ENCODE peak calls at places on chromosomes 3 and 15, in nine cellular contexts. M is fibroblast of the conjunctiva; V is activated CD4-positive, alpha-beta T cell treated with anti-CD3 and anti-CD28 coated beads, Interleukin-2, amount 50 U/mL, for 4 hours; L is OCI-LY7; Z is adipocyte; T is HT1080; H is stimulated activated CD4-positive, alpha-beta T cell treated with anti-CD3 and anti-CD28 coated beads, TNF-alpha, amount 100 ng/mL, for 4 hours; I is fibroblast of the aortic adventitia; F is AG04449. B is an unnamed sample.

GRCh38 chr3:138325990-138326389 is 3.7 kb downstream of the NME9 start:
- DNase-seq in L (no peak), M (no peak), F (no peak), Z (no peak), V (no peak), T (no peak), H (no peak), I (no peak), B (no peak)

GRCh38 chr15:25848769-25849430 is 14.2 kb downstream of the ATP10A start:
- DNase-seq in I (no peak), Z (no peak), H (no peak), V (no peak), T (no peak), F (no peak), M (no peak), L (no peak), B (no peak)

GRCh38 chr3:15064299-15064834 is 748 bp downstream of the MRPS25 start:
- DNase-seq in Z (peak), M (no peak), I (peak), T (peak), L (peak), H (no peak), F (no peak), V (no peak), B (peak)

GRCh38 chr3:154235330-154235729 is 89.0 kb downstream of the DHX36 start:
- DNase-seq in F (peak), H (no peak), T (peak), M (no peak), Z (no peak), L (no peak), I (no peak), V (no peak), B (no peak)

GRCh38 chr3:123328851-123329635 is 119.8 kb downstream of the ADCY5 start:
- DNase-seq in F (no peak), Z (peak), I (peak), H (peak), M (peak), V (peak), L (peak), T (peak), B (peak)

GRCh38 chr3:107523361-107524213 is 825 bp downstream of the BBX start:
- DNase-seq in L (peak), M (peak), Z (peak), H (peak), V (peak), I (peak), T (peak), F (no peak), B (peak)

GRCh38 chr15:85769182-85769900 is 25.4 kb downstream of the KLHL25 start:
- DNase-seq in Z (no peak), I (no peak), M (no peak), T (no peak), F (no peak), H (no peak), L (no peak), V (no peak), B (no peak)

GRCh38 chr3:55002416-55002930 is 74.6 kb upstream of the LRTM1 start:
- DNase-seq in V (no peak), L (no peak), H (no peak), I (no peak), F (no peak), M (no peak), T (no peak), Z (no peak), B (no peak)

GRCh38 chr15:78750566-78750965 is 60.7 kb downstream of the ADAMTS7 start:
- DNase-seq in V (no peak), H (no peak), Z (no peak), I (peak), L (no peak), M (no peak), F (no peak), T (no peak), B (no peak)

GRCh38 chr3:123159926-123160635 is 41.7 kb upstream of the SEC22A start:
- DNase-seq in F (no peak), H (no peak), L (no peak), Z (peak), V (no peak), I (peak), T (peak), M (no peak), B (peak)

GRCh38 chr3:125121246-125122010 is 65.6 kb upstream of the HEG1 start:
- DNase-seq in L (no peak), V (no peak), Z (no peak), M (no peak), I (no peak), H (no peak), F (no peak), T (no peak), B (no peak)

GRCh38 chr3:131728898-131729297 is 226.1 kb upstream of the MRPL3 start:
- DNase-seq in M (no peak), F (no peak), V (no peak), T (peak), L (no peak), H (no peak), Z (no peak), I (peak), B (no peak)

GRCh38 chr3:195558602-195559001 is 15.5 kb upstream of the PPP1R2 start:
- DNase-seq in V (no peak), M (peak), T (peak), F (no peak), Z (peak), H (no peak), L (peak), I (peak), B (peak)

GRCh38 chr3:17028363-17028762 is 143.6 kb downstream of the PLCL2 start:
- DNase-seq in M (no peak), F (no peak), I (no peak), L (no peak), H (no peak), T (no peak), Z (no peak), V (no peak), B (no peak)

GRCh38 chr15:65377105-65377975 is 462 bp downstream of the IGDCC3 start:
- DNase-seq in T (no peak), H (no peak), I (peak), M (no peak), L (no peak), Z (peak), F (no peak), V (no peak), B (peak)

GRCh38 chr15:42528970-42529369 is 19.6 kb downstream of the LRRC57 start:
- DNase-seq in Z (no peak), F (no peak), L (no peak), M (no peak), T (no peak), V (no peak), I (no peak), H (no peak), B (no peak)

GRCh38 chr3:112126501-112126900 is 6.5 kb downstream of the GCSAM start:
- DNase-seq in F (no peak), Z (peak), V (no peak), H (no peak), M (no peak), L (peak), T (no peak), I (peak), B (peak)

GRCh38 chr3:25169146-25169545 is 258.9 kb upstream of the RARB start:
- DNase-seq in I (no peak), F (no peak), T (no peak), H (no peak), M (no peak), Z (no peak), L (no peak), V (no peak), B (no peak)

GRCh38 chr3:118970819-118971218 is 63.8 kb downstream of the IGSF11 start:
- DNase-seq in V (no peak), H (no peak), F (no peak), L (no peak), I (no peak), T (no peak), Z (no peak), M (no peak), B (no peak)

GRCh38 chr3:158808697-158809096 is 6.8 kb downstream of the MFSD1 start:
- DNase-seq in M (no peak), T (peak), V (no peak), Z (no peak), H (no peak), I (peak), L (no peak), F (peak), B (peak)

GRCh38 chr3:126577256-126577655 is 18.5 kb upstream of the C3orf22 start:
- DNase-seq in L (no peak), F (no peak), T (no peak), M (no peak), H (no peak), V (no peak), Z (no peak), I (no peak), B (no peak)

GRCh38 chr3:143000525-143000924 is 845 bp upstream of the U2SURP start:
- DNase-seq in L (no peak), I (peak), T (peak), M (no peak), V (no peak), H (no peak), F (no peak), Z (peak), B (peak)

GRCh38 chr3:111730143-111730542 is 128.9 kb upstream of the PHLDB2 start:
- DNase-seq in F (no peak), L (no peak), M (no peak), H (no peak), Z (no peak), I (no peak), V (no peak), T (no peak), B (no peak)

GRCh38 chr3:127053026-127053425 is 70.1 kb downstream of the PLXNA1 start:
- DNase-seq in Z (no peak), L (no peak), F (no peak), V (no peak), H (no peak), M (no peak), I (no peak), T (no peak), B (no peak)

GRCh38 chr3:104362319-104362718 is 1004.4 kb upstream of the ALCAM start:
- DNase-seq in T (no peak), F (no peak), L (no peak), I (no peak), V (no peak), M (no peak), H (no peak), Z (no peak), B (no peak)

GRCh38 chr3:130892759-130893239 is 1.1 kb upstream of the ATP2C1 start:
- DNase-seq in I (peak), L (peak), T (peak), V (peak), Z (peak), M (peak), H (no peak), F (no peak), B (peak)